ENCODE peak calls at places on chromosomes 5 and 9, in seven cellular contexts. B, R, F, E, Y, X and U are unnamed samples.

GRCh38 chr5:160349249-160349965 is 21.0 kb downstream of the C1QTNF2 start:
- DNase-seq in B (no peak), R (no peak), F (no peak), E (no peak), Y (no peak), X (no peak), U (no peak)

GRCh38 chr5:73180561-73180960 is 7.6 kb downstream of the TMEM174 start:
- DNase-seq in B (no peak), R (no peak), F (no peak), E (no peak), Y (no peak), X (no peak), U (no peak)

GRCh38 chr5:114018178-114018577 is 343.7 kb upstream of the KCNN2 start:
- DNase-seq in B (no peak), R (no peak), F (no peak), E (peak), Y (no peak), X (peak), U (no peak)

GRCh38 chr5:42570946-42571625 is 147.8 kb downstream of the GHR start:
- DNase-seq in B (no peak), R (no peak), F (no peak), E (no peak), Y (no peak), X (no peak), U (no peak)

GRCh38 chr9:121984726-121985402 is 108.2 kb downstream of the TTLL11 start:
- DNase-seq in B (no peak), R (no peak), F (no peak), E (no peak), Y (no peak), X (no peak), U (no peak)

GRCh38 chr9:81678088-81678487 is 11.3 kb downstream of the TLE1 start:
- DNase-seq in B (no peak), R (no peak), F (no peak), E (no peak), Y (no peak), X (no peak), U (no peak)

GRCh38 chr9:17005085-17005484 is 129.8 kb upstream of the CNTLN start:
- DNase-seq in B (no peak), R (no peak), F (no peak), E (peak), Y (peak), X (peak), U (no peak)

GRCh38 chr5:146751781-146752401 is 126.7 kb downstream of the PPP2R2B start:
- DNase-seq in B (peak), R (no peak), F (no peak), E (no peak), Y (no peak), X (no peak), U (no peak)

GRCh38 chr5:31639488-31640011 is 619 bp downstream of the PDZD2 start:
- DNase-seq in B (no peak), R (no peak), F (no peak), E (no peak), Y (no peak), X (no peak), U (no peak)

GRCh38 chr5:6135977-6136376 is 242.4 kb downstream of the MED10 start:
- DNase-seq in B (no peak), R (no peak), F (no peak), E (no peak), Y (no peak), X (no peak), U (no peak)

GRCh38 chr5:78361226-78361993 is 993 bp downstream of the SCAMP1 start:
- DNase-seq in B (no peak), R (peak), F (no peak), E (peak), Y (peak), X (peak), U (peak)

GRCh38 chr9:76891279-76891678 is 14.6 kb downstream of the PRUNE2 start:
- DNase-seq in B (no peak), R (no peak), F (no peak), E (no peak), Y (no peak), X (no peak), U (no peak)

GRCh38 chr5:33170414-33170813 is 270.4 kb upstream of the TARS1 start:
- DNase-seq in B (no peak), R (no peak), F (no peak), E (no peak), Y (no peak), X (no peak), U (no peak)

GRCh38 chr5:167295686-167296015 is 995.8 kb upstream of the WWC1 start:
- DNase-seq in B (no peak), R (peak), F (no peak), E (no peak), Y (no peak), X (no peak), U (no peak)

GRCh38 chr5:172669808-172670402 is 28.8 kb downstream of the NEURL1B start:
- DNase-seq in B (no peak), R (no peak), F (no peak), E (no peak), Y (no peak), X (no peak), U (no peak)

GRCh38 chr5:149153751-149154610 is 12.7 kb downstream of the ABLIM3 start:
- DNase-seq in B (no peak), R (no peak), F (no peak), E (peak), Y (no peak), X (peak), U (peak)

GRCh38 chr5:43115968-43116367 is 4.7 kb upstream of the ZNF131 start:
- DNase-seq in B (no peak), R (no peak), F (no peak), E (no peak), Y (no peak), X (no peak), U (no peak)

GRCh38 chr9:68653141-68653595 is 51.9 kb upstream of the PIP5K1B start:
- DNase-seq in B (no peak), R (no peak), F (no peak), E (no peak), Y (no peak), X (no peak), U (no peak)